ENCODE peak calls at places on chromosomes 3 and 15, in eight cellular contexts. Q, F, H, O, M, N, R and J are unnamed samples.

GRCh38 chr3:156619376-156619775 is 55.0 kb upstream of the TIPARP start:
- DNase-seq in M (no peak), H (no peak), R (no peak), N (no peak), Q (no peak), F (no peak), O (no peak), J (no peak)

GRCh38 chr15:39228889-39229288 is 352.0 kb upstream of the THBS1 start:
- DNase-seq in Q (no peak), H (no peak), M (no peak), O (no peak), R (no peak), F (no peak), N (no peak), J (no peak)

GRCh38 chr15:57697588-57697987 is 8.9 kb upstream of the POLR2M start:
- DNase-seq in H (no peak), O (no peak), R (no peak), F (no peak), N (no peak), Q (no peak), M (no peak), J (no peak)

GRCh38 chr3:74621581-74621980 is 7.1 kb upstream of the CNTN3 start:
- DNase-seq in F (no peak), R (no peak), H (no peak), Q (no peak), M (no peak), O (no peak), N (no peak), J (no peak)

GRCh38 chr3:61877359-61877770 is 316.0 kb downstream of the PTPRG start:
- DNase-seq in M (no peak), O (no peak), F (no peak), N (no peak), H (no peak), Q (peak; percentile 51), R (no peak), J (no peak)

GRCh38 chr15:61175024-61175423 is 54.1 kb downstream of the RORA start:
- DNase-seq in Q (no peak), F (no peak), N (no peak), M (no peak), R (no peak), H (no peak), O (no peak), J (no peak)

GRCh38 chr15:51499379-51499976 is 123.1 kb downstream of the DMXL2 start:
- DNase-seq in F (no peak), O (peak; percentile 20), R (no peak), M (no peak), H (no peak), Q (peak; percentile 35), N (no peak), J (peak; percentile 61)

GRCh38 chr3:45035441-45036301 is 9.6 kb downstream of the CLEC3B start:
- DNase-seq in O (peak; percentile 55), M (peak; percentile 41), F (no peak), Q (no peak), N (no peak), H (no peak), R (no peak), J (peak; percentile 39)

DNA sequence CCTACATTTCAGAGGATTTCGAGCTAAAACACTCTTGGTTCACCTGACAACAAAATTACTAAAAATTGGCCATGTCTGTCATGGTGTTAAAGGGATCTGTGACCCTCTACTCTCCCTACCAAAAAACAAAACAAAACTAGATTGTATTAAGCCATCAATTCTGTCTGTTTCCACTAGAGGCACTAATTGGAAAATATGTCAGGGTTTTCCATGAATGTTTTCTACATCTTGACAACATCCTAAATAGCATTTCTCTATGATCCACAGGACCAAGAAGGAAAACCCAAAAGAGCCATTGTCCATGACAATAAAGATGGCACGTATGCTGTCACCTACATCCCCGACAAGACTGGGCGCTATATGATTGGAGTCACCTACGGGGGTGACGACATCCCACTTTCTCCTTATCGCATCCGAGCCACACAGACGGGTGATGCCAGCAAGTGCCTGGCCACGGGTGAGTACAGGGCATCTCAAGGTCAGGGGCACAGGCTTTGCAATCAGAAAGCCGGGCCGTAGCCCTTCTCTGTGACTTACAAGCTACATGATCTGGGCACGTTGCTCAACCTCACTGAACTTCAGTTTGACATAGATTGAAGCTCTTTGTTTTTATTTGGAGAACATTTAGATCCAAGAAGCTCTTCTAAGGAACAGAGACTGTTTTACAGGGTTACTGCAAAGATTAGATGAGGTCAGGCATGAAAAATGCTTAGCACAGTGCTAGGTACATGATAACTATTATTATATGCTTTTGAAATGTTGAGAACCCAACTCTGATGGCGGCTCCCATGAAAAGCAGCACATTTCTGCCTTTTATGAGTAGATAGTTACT is 74.8 kb downstream of the DNASE1L3 start:
- DNase-seq in H (no peak), M (no peak), Q (no peak), F (no peak), R (no peak), O (no peak), N (no peak), J (no peak)
- TF ChIP-seq CTCF in H (no peak), M (no peak), Q (no peak), F (no peak), R (peak; percentile 34), O (peak; percentile 53), N (peak; percentile 52), J (peak; percentile 17)

GRCh38 chr3:53818221-53819162 is 27.7 kb downstream of the CHDH start:
- DNase-seq in N (no peak), H (no peak), O (no peak), F (no peak), R (no peak), M (no peak), Q (no peak), J (no peak)
- TF ChIP-seq CTCF in N (no peak), H (no peak), O (no peak), F (no peak), R (no peak), M (no peak), Q (no peak), J (no peak)

GRCh38 chr3:12142476-12142875 is 16.2 kb downstream of the TIMP4 start:
- DNase-seq in F (no peak), H (no peak), Q (no peak), R (no peak), M (no peak), O (no peak), N (no peak), J (no peak)
- TF ChIP-seq CTCF in F (no peak), H (no peak), Q (no peak), R (no peak), M (no peak), O (no peak), N (no peak), J (no peak)

DNA sequence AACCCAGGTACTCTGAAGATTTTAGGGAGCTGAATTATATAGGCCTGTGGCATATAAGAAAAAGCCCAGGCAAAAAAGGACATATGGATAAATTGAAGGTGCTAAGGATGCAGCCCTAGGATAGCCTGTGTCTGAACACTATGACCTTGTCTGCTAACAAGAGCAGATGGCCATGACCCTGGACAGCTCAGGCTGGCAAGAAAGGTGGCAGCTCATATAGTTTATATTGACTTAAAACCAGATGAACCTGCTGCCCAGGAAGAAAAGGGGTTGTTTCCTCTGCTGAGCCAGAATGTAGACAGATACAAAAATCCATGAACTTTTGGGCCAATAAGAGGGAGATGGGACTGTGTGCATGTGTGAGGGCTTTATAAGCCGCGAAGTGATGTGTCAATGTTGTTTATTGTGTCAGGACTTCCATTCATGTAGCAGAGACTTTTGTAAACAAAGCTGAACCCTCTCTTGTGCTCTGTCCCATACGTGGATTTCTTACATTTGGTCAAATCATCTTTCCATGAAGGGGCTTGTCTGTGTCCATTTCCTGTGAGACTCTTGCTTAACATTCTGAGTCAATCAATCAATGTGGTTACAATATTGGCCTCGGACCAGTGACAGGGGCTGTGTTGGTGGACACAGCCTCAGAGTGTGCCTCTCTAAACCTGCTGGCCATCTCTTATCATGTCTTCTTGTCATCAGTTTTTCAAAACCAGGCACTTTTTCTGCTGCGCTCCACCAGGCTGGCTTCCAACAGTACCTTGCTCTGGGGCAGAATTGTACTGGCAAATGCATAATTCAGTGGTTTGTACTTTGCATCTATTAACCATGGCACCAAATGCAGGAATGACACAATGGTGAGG is 321.2 kb downstream of the WDR72 start:
- DNase-seq in Q (no peak), M (no peak), O (no peak), F (no peak), N (no peak), H (no peak), R (no peak), J (no peak)
- TF ChIP-seq CTCF in Q (no peak), M (no peak), O (no peak), F (no peak), N (no peak), H (no peak), R (no peak), J (no peak)

DNA sequence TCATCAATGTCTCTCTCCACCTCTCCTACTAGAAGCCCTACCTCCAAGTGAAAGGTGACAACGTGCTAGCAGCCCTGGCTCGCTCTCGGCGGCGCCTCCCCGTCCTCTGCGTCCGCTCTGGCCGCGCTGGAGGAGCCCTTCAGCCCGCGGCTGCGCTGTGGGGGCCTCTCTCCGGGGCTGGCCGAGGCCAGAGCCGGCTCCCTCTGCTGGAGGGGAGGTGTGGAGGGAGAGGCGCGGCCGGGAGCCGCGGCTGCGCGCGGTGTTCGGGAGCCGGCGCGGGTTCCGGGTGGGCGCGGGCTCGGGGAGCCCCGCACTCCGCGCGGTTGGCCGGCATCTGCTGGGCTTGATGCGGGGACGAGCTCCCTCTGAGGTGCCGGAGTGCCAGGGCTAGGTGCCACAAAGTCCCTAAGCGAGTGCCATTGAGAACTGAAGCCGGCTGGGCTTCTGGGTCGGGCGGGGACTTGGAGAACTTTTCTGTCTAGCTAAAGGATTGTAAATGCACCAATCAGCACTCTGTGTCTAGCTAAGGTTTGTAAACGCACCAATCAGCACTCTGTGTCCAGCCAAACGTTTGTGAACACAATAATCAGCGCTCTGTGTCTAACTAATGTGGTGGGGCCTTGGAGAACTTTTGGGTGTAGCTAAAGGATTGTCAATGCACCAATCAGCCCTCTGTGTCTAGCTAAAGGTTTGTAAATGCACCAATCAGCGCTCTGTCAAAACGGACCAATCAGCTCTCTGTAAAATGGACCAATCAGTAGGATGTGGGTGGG is 84.8 kb upstream of the ARRDC4 start:
- DNase-seq in M (no peak), R (peak; percentile 28), O (peak; percentile 28), Q (no peak), F (no peak), N (no peak), H (no peak), J (peak; percentile 46)
- TF ChIP-seq CTCF in M (no peak), R (no peak), O (peak; percentile 40), Q (no peak), F (no peak), N (no peak), H (no peak), J (peak; percentile 10)

GRCh38 chr3:149936812-149937230 is 33.9 kb downstream of the PFN2 start:
- DNase-seq in F (no peak), N (peak; percentile 44), O (peak; percentile 48), R (peak; percentile 29), Q (peak; percentile 45), H (peak; percentile 33), M (no peak), J (peak; percentile 59)
- TF ChIP-seq CTCF in F (no peak), N (peak; percentile 76), O (peak; percentile 63), R (peak; percentile 74), Q (peak; percentile 86), H (peak; percentile 85), M (peak; percentile 79), J (peak; percentile 91)

DNA sequence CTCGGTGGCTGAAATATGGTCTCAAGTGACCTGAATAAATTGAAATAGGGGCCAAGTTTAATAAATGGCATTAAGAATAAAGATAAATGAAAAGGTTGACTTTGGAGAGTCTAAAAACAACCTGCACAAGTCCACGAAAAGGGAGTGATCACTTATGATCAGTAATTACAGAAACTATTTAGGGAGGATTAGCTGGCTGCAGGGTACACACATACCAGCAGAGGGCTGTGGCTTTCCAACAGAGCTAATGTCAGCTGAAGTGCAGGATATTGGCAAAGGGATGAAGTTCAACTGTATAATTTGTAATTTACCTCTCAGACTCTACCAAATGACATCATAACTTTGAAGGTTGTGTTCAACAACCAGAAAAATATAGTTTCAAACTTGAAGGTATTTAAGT is 86.8 kb downstream of the SYNPR start:
- DNase-seq in R (no peak), O (peak; percentile 16), M (no peak), N (no peak), Q (no peak), H (no peak), F (no peak), J (no peak)
- TF ChIP-seq CTCF in R (peak; percentile 32), O (peak; percentile 48), M (peak; percentile 5), N (no peak), Q (peak; percentile 35), H (no peak), F (no peak), J (peak; percentile 39)